ENCODE peak calls at places on chromosomes 13 and 19, in five cellular contexts. G is NCI-H187 treated with DMSO at 0.1 percent for 48 hours, A is posterior cingulate gyrus, Y is AG08395, P is fibroblast of lung. O is an unnamed sample.

GRCh38 chr13:113951246-113951999 is 22.5 kb downstream of the C13orf46 start:
- DNase-seq in G (peak), A (peak), Y (peak), P (peak), O (peak)

GRCh38 chr13:88648598-88649373 is 977.6 kb downstream of the SLITRK5 start:
- DNase-seq in G (no peak), A (no peak), Y (no peak), P (no peak), O (no peak)

GRCh38 chr13:79870766-79871165 is 389.8 kb downstream of the NDFIP2 start:
- DNase-seq in G (no peak), A (no peak), Y (no peak), P (peak), O (no peak)

GRCh38 chr19:11195681-11196080 is 1.7 kb downstream of the KANK2 start:
- DNase-seq in G (no peak), A (no peak), Y (no peak), P (no peak), O (no peak)

GRCh38 chr13:51041126-51041525 is 69.9 kb downstream of the C13orf42 start:
- DNase-seq in G (no peak), A (no peak), Y (no peak), P (no peak), O (peak)

GRCh38 chr19:7067716-7068115 is 1.8 kb upstream of the ZNF557 start:
- DNase-seq in G (no peak), A (no peak), Y (no peak), P (peak), O (no peak)

GRCh38 chr13:113967729-113968462 is 6.0 kb downstream of the C13orf46 start:
- DNase-seq in G (no peak), A (no peak), Y (no peak), P (no peak), O (no peak)

GRCh38 chr19:4904481-4904880 is 1.8 kb upstream of the ARRDC5 start:
- DNase-seq in G (no peak), A (no peak), Y (no peak), P (no peak), O (no peak)

GRCh38 chr19:54448037-54448773 is 794 bp upstream of the LENG8 start:
- DNase-seq in G (no peak), A (no peak), Y (peak), P (peak), O (peak)

GRCh38 chr13:50580684-50581305 is 262.7 kb downstream of the DLEU7 start:
- DNase-seq in G (no peak), A (no peak), Y (peak), P (peak), O (no peak)

GRCh38 chr19:10505583-10506229 is 2.5 kb upstream of the KEAP1 start:
- DNase-seq in G (no peak), A (no peak), Y (peak), P (peak), O (peak)

GRCh38 chr19:13176345-13176744 is 26.1 kb downstream of the IER2 start:
- DNase-seq in G (no peak), A (no peak), Y (no peak), P (peak), O (no peak)

GRCh38 chr19:35052599-35053190 is 11.2 kb downstream of the HPN start:
- DNase-seq in G (no peak), A (no peak), Y (no peak), P (no peak), O (no peak)

GRCh38 chr19:18414504-18415176 is 4.6 kb upstream of the SSBP4 start:
- DNase-seq in G (no peak), A (no peak), Y (peak), P (no peak), O (peak)

GRCh38 chr19:38831142-38831605 is 420 bp downstream of the ECH1 start:
- DNase-seq in G (no peak), A (no peak), Y (peak), P (peak), O (peak)

GRCh38 chr19:12996542-12997094 is 1.3 kb downstream of the NFIX start:
- DNase-seq in G (no peak), A (no peak), Y (peak), P (no peak), O (no peak)

GRCh38 chr13:45953082-45953481 is 99.5 kb downstream of the ZC3H13 start:
- DNase-seq in G (no peak), A (no peak), Y (no peak), P (no peak), O (no peak)

GRCh38 chr13:23477096-23477495 is 43.6 kb upstream of the SACS start:
- DNase-seq in G (no peak), A (no peak), Y (no peak), P (peak), O (no peak)

GRCh38 chr19:21094347-21095025 is 12.5 kb downstream of the ZNF714 start:
- DNase-seq in G (no peak), A (no peak), Y (no peak), P (no peak), O (no peak)

GRCh38 chr19:13965377-13965896 is 13.1 kb downstream of the DCAF15 start:
- DNase-seq in G (no peak), A (no peak), Y (no peak), P (no peak), O (no peak)

GRCh38 chr19:38071647-38072046 is 152.4 kb downstream of the DPF1 start:
- DNase-seq in G (no peak), A (no peak), Y (no peak), P (no peak), O (no peak)

GRCh38 chr13:97631158-97631557 is 197.2 kb downstream of the RAP2A start:
- DNase-seq in G (no peak), A (no peak), Y (no peak), P (no peak), O (no peak)

GRCh38 chr13:113827021-113827420 is 36.9 kb downstream of the GAS6 start:
- DNase-seq in G (no peak), A (no peak), Y (no peak), P (no peak), O (no peak)

GRCh38 chr13:70905035-70905434 is 796.8 kb upstream of the KLHL1 start:
- DNase-seq in G (no peak), A (no peak), Y (no peak), P (peak), O (no peak)

GRCh38 chr13:110711778-110712070 is 1.8 kb upstream of the ING1 start:
- DNase-seq in G (no peak), A (no peak), Y (no peak), P (peak), O (no peak)

GRCh38 chr13:21075303-21076264 is 14.2 kb upstream of the LATS2 start:
- DNase-seq in G (no peak), A (no peak), Y (no peak), P (peak), O (no peak)

GRCh38 chr13:90032841-90033493 is 1314.5 kb upstream of the MIR17HG start:
- DNase-seq in G (no peak), A (no peak), Y (no peak), P (no peak), O (no peak)

GRCh38 chr19:33329727-33330126 is 27.4 kb upstream of the CEBPA start:
- DNase-seq in G (no peak), A (no peak), Y (no peak), P (no peak), O (no peak)

GRCh38 chr13:113746671-113747070 is 12.4 kb upstream of the TMEM255B start:
- DNase-seq in G (no peak), A (no peak), Y (no peak), P (no peak), O (no peak)

GRCh38 chr13:39557285-39557955 is 45.6 kb downstream of the LHFPL6 start:
- DNase-seq in G (no peak), A (no peak), Y (no peak), P (no peak), O (no peak)

O was measured in Ammon's horn.